ENCODE peak calls at places on chromosomes 7 and 10, in six cellular contexts. F, C, E, Z, D and M are unnamed samples.

GRCh38 chr7:5526190-5527037 is 102.8 kb upstream of the TNRC18 start:
- DNase-seq in F (peak; percentile 76), C (peak; percentile 58), E (peak; percentile 37), Z (peak; percentile 29), D (peak; percentile 57), M (no peak)

GRCh38 chr7:154950992-154951391 is 51.9 kb downstream of the PAXIP1 start:
- DNase-seq in F (no peak), C (no peak), E (no peak), Z (no peak), D (peak; percentile 17), M (no peak)

GRCh38 chr10:23496727-23497126 is 57.9 kb downstream of the OTUD1 start:
- DNase-seq in F (no peak), C (no peak), E (no peak), Z (no peak), D (no peak), M (no peak)

GRCh38 chr7:130901209-130901783 is 167.3 kb upstream of the KLF14 start:
- DNase-seq in F (no peak), C (no peak), E (no peak), Z (no peak), D (no peak), M (no peak)

GRCh38 chr10:87503892-87504291 is 801 bp upstream of the MINPP1 start:
- DNase-seq in F (no peak), C (peak; percentile 10), E (no peak), Z (no peak), D (peak; percentile 21), M (no peak)

GRCh38 chr7:100745184-100745583 is 11.8 kb downstream of the ZAN start:
- DNase-seq in F (no peak), C (peak; percentile 67), E (peak; percentile 31), Z (peak; percentile 76), D (no peak), M (no peak)

GRCh38 chr7:101164071-101164840 is 1.1 kb downstream of the VGF start:
- DNase-seq in F (peak; percentile 85), C (peak; percentile 83), E (peak; percentile 79), Z (no peak), D (no peak), M (no peak)

GRCh38 chr10:133162178-133162909 is 2.3 kb downstream of the KNDC1 start:
- DNase-seq in F (no peak), C (no peak), E (no peak), Z (no peak), D (peak; percentile 25), M (no peak)

GRCh38 chr7:157739650-157740049 is 402.8 kb downstream of the DNAJB6 start:
- DNase-seq in F (no peak), C (no peak), E (no peak), Z (no peak), D (no peak), M (no peak)

GRCh38 chr7:135650831-135651573 is 11.3 kb upstream of the STMP1 start:
- DNase-seq in F (no peak), C (no peak), E (no peak), Z (peak; percentile 70), D (no peak), M (no peak)

GRCh38 chr7:522071-522937 is 2.7 kb upstream of the PDGFA start:
- DNase-seq in F (no peak), C (peak; percentile 55), E (peak; percentile 42), Z (peak; percentile 79), D (no peak), M (peak; percentile 31)
- TF ChIP-seq CREB1 in F (no peak), C (no peak), E (no peak), Z (no peak), D (no peak), M (no peak)

DNA sequence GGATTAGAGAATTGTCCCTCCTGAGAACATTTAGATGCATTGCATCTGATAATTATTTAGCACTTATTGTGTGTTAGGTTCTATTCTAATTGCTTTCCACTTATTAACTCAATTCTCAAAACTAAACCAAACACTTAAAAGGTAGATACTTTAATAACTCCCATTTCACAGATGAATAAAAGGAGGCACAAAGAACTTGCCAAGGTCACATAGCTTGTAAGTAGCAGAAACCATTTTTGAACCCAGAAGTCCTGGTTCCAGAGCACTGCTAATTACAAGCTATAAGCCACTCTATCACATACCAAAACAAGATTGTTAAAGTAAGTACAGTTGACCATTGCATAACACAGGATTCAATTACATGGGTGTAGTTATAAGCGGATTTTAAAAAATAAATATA is 164.9 kb downstream of the CPED1 start:
- DNase-seq in F (no peak), C (no peak), E (no peak), Z (no peak), D (no peak), M (no peak)
- TF ChIP-seq CREB1 in F (no peak), C (no peak), E (no peak), Z (no peak), D (no peak), M (no peak)

GRCh38 chr7:18575989-18576572 is 80.5 kb downstream of the HDAC9 start:
- DNase-seq in F (no peak), C (no peak), E (no peak), Z (no peak), D (no peak), M (no peak)
- TF ChIP-seq CREB1 in F (no peak), C (no peak), E (no peak), Z (no peak), D (no peak), M (no peak)

GRCh38 chr7:70776627-70777101 is 355.3 kb upstream of the GALNT17 start:
- DNase-seq in F (no peak), C (no peak), E (no peak), Z (no peak), D (no peak), M (peak; percentile 51)
- TF ChIP-seq CREB1 in F (no peak), C (no peak), E (no peak), Z (no peak), D (no peak), M (no peak)

GRCh38 chr7:138475377-138475776 is 15.3 kb downstream of the TRIM24 start:
- DNase-seq in F (no peak), C (no peak), E (no peak), Z (no peak), D (no peak), M (no peak)

GRCh38 chr7:138477081-138477578 is 17.1 kb downstream of the TRIM24 start:
- DNase-seq in F (no peak), C (no peak), E (no peak), Z (no peak), D (peak; percentile 79), M (no peak)

GRCh38 chr7:138470586-138471157 is 10.6 kb downstream of the TRIM24 start:
- DNase-seq in F (no peak), C (no peak), E (no peak), Z (no peak), D (no peak), M (no peak)

GRCh38 chr7:138468244-138469123 is 8.4 kb downstream of the TRIM24 start:
- DNase-seq in F (no peak), C (no peak), E (no peak), Z (no peak), D (no peak), M (no peak)

DNA sequence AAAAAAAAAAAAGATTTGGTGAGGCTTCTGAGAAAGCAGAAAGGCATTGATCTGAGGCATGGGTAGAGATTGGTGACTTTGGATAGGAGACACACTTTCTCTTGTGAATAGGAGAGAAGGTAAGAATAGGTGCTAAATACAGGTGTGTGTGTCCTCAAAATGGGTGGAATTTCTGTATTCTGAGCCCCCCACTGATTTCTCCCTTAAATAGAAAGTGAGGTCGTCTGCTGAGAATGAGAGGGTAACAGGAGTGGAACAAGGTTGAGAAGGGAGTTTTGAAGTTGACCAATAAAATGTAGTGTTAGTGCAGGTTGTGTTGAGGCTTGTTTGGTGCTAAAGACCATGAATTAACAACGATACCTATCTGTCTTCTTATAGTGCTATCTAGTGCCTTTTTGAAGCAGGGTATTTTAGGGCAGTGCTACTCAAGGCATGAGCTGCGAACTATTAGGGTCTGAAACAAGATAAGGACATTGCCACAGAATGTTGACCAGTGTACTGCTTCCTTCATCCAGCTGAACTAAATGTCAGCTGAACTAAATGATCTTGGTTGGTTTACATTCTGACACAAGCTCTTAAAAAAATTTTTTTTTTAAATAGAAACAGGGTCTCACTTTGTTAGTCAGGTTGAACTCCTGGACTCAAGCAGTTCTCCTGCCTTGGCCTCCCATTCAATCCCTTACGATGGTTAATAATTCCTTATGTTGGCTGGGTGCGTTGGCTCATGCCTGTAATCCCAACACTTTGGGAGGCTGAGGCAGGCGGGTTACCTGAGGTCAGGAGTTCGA is 12.4 kb downstream of the TRIM24 start:
- DNase-seq in F (no peak), C (peak; percentile 45), E (no peak), Z (no peak), D (peak; percentile 59), M (no peak)
- TF ChIP-seq CREB1 in F (no peak), C (no peak), E (no peak), Z (no peak), D (no peak), M (no peak)